ENCODE peak calls at places on chromosomes 16 and 17, in ten cellular contexts. One of them, this sample, is unnamed.
A peak's percentile ranks its signal among the peaks of the same experiment; 100 is the strongest.

GRCh38 chr16:30619643-30620042 is 9.5 kb upstream of the ZNF689 start:
- DNase-seq in right cardiac atrium: no peak
- DNase-seq in foreskin fibroblast: no peak
- DNase-seq in SK-N-SH: no peak
- DNase-seq in kidney: no peak
- DNase-seq in lower leg skin: no peak
- DNase-seq in sigmoid colon: no peak
- DNase-seq in small intestine: no peak
- DNase-seq in epithelial cell of esophagus: peak; percentile 10
- DNase-seq in adrenal gland: no peak
- DNase-seq in this sample: peak; percentile 28

GRCh38 chr16:78311831-78312230 is 212.4 kb downstream of the WWOX start:
- DNase-seq in right cardiac atrium: no peak
- DNase-seq in foreskin fibroblast: no peak
- DNase-seq in SK-N-SH: no peak
- DNase-seq in kidney: no peak
- DNase-seq in lower leg skin: no peak
- DNase-seq in sigmoid colon: no peak
- DNase-seq in small intestine: no peak
- DNase-seq in epithelial cell of esophagus: no peak
- DNase-seq in adrenal gland: no peak
- DNase-seq in this sample: no peak

GRCh38 chr17:49952209-49952911 is 16.6 kb upstream of the DLX4 start:
- DNase-seq in right cardiac atrium: peak; percentile 92
- DNase-seq in foreskin fibroblast: peak; percentile 25
- DNase-seq in SK-N-SH: peak; percentile 87
- DNase-seq in kidney: peak; percentile 87
- DNase-seq in lower leg skin: peak; percentile 83
- DNase-seq in sigmoid colon: peak; percentile 77
- DNase-seq in small intestine: peak; percentile 74
- DNase-seq in epithelial cell of esophagus: peak; percentile 88
- DNase-seq in adrenal gland: peak; percentile 79
- DNase-seq in this sample: peak; percentile 88

GRCh38 chr17:57459286-57459915 is 203.1 kb downstream of the MSI2 start:
- DNase-seq in right cardiac atrium: no peak
- DNase-seq in foreskin fibroblast: no peak
- DNase-seq in SK-N-SH: no peak
- DNase-seq in kidney: no peak
- DNase-seq in lower leg skin: no peak
- DNase-seq in sigmoid colon: no peak
- DNase-seq in small intestine: no peak
- DNase-seq in epithelial cell of esophagus: peak; percentile 67
- DNase-seq in adrenal gland: no peak
- DNase-seq in this sample: no peak

GRCh38 chr17:21039839-21040575 is 2.8 kb downstream of the USP22 start:
- DNase-seq in right cardiac atrium: peak; percentile 82
- DNase-seq in foreskin fibroblast: no peak
- DNase-seq in SK-N-SH: peak; percentile 48
- DNase-seq in kidney: no peak
- DNase-seq in lower leg skin: no peak
- DNase-seq in sigmoid colon: peak; percentile 71
- DNase-seq in small intestine: peak; percentile 34
- DNase-seq in epithelial cell of esophagus: peak; percentile 76
- DNase-seq in adrenal gland: no peak
- DNase-seq in this sample: peak; percentile 62

GRCh38 chr17:74760404-74761105 is 12.1 kb downstream of the NHERF1 start:
- DNase-seq in right cardiac atrium: peak; percentile 63
- DNase-seq in foreskin fibroblast: no peak
- DNase-seq in SK-N-SH: peak; percentile 98
- DNase-seq in kidney: no peak
- DNase-seq in lower leg skin: no peak
- DNase-seq in sigmoid colon: no peak
- DNase-seq in small intestine: no peak
- DNase-seq in epithelial cell of esophagus: peak; percentile 86
- DNase-seq in adrenal gland: peak; percentile 80
- DNase-seq in this sample: no peak

GRCh38 chr17:44970136-44970737 is 2.1 kb upstream of the C1QL1 start:
- DNase-seq in right cardiac atrium: peak; percentile 75
- DNase-seq in foreskin fibroblast: no peak
- DNase-seq in SK-N-SH: peak; percentile 77
- DNase-seq in kidney: no peak
- DNase-seq in lower leg skin: no peak
- DNase-seq in sigmoid colon: peak; percentile 89
- DNase-seq in small intestine: no peak
- DNase-seq in epithelial cell of esophagus: no peak
- DNase-seq in adrenal gland: no peak
- DNase-seq in this sample: peak; percentile 46

GRCh38 chr17:57751971-57752905 is 7.1 kb upstream of the CCDC182 start:
- DNase-seq in right cardiac atrium: no peak
- DNase-seq in foreskin fibroblast: no peak
- DNase-seq in SK-N-SH: peak; percentile 63
- DNase-seq in kidney: no peak
- DNase-seq in lower leg skin: no peak
- DNase-seq in sigmoid colon: no peak
- DNase-seq in small intestine: peak; percentile 95
- DNase-seq in epithelial cell of esophagus: no peak
- DNase-seq in adrenal gland: no peak
- DNase-seq in this sample: no peak

GRCh38 chr17:19534562-19535149 is 1.0 kb downstream of the SLC47A1 start:
- DNase-seq in right cardiac atrium: no peak
- DNase-seq in foreskin fibroblast: no peak
- DNase-seq in SK-N-SH: no peak
- DNase-seq in kidney: peak; percentile 35
- DNase-seq in lower leg skin: no peak
- DNase-seq in sigmoid colon: no peak
- DNase-seq in small intestine: no peak
- DNase-seq in epithelial cell of esophagus: no peak
- DNase-seq in adrenal gland: no peak
- DNase-seq in this sample: no peak

GRCh38 chr16:23249830-23250229 is 52.3 kb upstream of the SCNN1B start:
- DNase-seq in right cardiac atrium: no peak
- DNase-seq in foreskin fibroblast: no peak
- DNase-seq in SK-N-SH: no peak
- DNase-seq in kidney: no peak
- DNase-seq in lower leg skin: no peak
- DNase-seq in sigmoid colon: no peak
- DNase-seq in small intestine: no peak
- DNase-seq in epithelial cell of esophagus: no peak
- DNase-seq in adrenal gland: no peak
- DNase-seq in this sample: no peak

GRCh38 chr17:2931426-2931825 is 132.0 kb downstream of the OR1D5 start:
- DNase-seq in right cardiac atrium: no peak
- DNase-seq in foreskin fibroblast: no peak
- DNase-seq in SK-N-SH: no peak
- DNase-seq in kidney: no peak
- DNase-seq in lower leg skin: no peak
- DNase-seq in sigmoid colon: no peak
- DNase-seq in small intestine: peak; percentile 17
- DNase-seq in epithelial cell of esophagus: no peak
- DNase-seq in adrenal gland: no peak
- DNase-seq in this sample: peak; percentile 33
- H3K4me3 ChIP-seq in right cardiac atrium: no peak overlapping the region
- H3K4me3 ChIP-seq in foreskin fibroblast: no peak overlapping the region
- H3K4me3 ChIP-seq in SK-N-SH: no peak overlapping the region
- H3K4me3 ChIP-seq in kidney: no peak overlapping the region
- H3K4me3 ChIP-seq in lower leg skin: no peak overlapping the region
- H3K4me3 ChIP-seq in sigmoid colon: no peak overlapping the region
- H3K4me3 ChIP-seq in small intestine: no peak overlapping the region
- H3K4me3 ChIP-seq in epithelial cell of esophagus: no peak overlapping the region
- H3K4me3 ChIP-seq in adrenal gland: no peak overlapping the region
- H3K4me3 ChIP-seq in this sample: no peak overlapping the region

GRCh38 chr16:88633684-88634140 is 4.7 kb upstream of the IL17C start:
- DNase-seq in right cardiac atrium: no peak
- DNase-seq in foreskin fibroblast: no peak
- DNase-seq in SK-N-SH: peak; percentile 60
- DNase-seq in kidney: peak; percentile 80
- DNase-seq in lower leg skin: no peak
- DNase-seq in sigmoid colon: no peak
- DNase-seq in small intestine: peak; percentile 58
- DNase-seq in epithelial cell of esophagus: peak; percentile 57
- DNase-seq in adrenal gland: no peak
- DNase-seq in this sample: peak; percentile 69
- H3K4me3 ChIP-seq in right cardiac atrium: no peak overlapping the region
- H3K4me3 ChIP-seq in foreskin fibroblast: no peak overlapping the region
- H3K4me3 ChIP-seq in SK-N-SH: no peak overlapping the region
- H3K4me3 ChIP-seq in kidney: no peak overlapping the region
- H3K4me3 ChIP-seq in lower leg skin: no peak overlapping the region
- H3K4me3 ChIP-seq in sigmoid colon: peak overlapping the region; percentile 36
- H3K4me3 ChIP-seq in small intestine: peak overlapping the region; percentile 61
- H3K4me3 ChIP-seq in epithelial cell of esophagus: no peak overlapping the region
- H3K4me3 ChIP-seq in adrenal gland: no peak overlapping the region
- H3K4me3 ChIP-seq in this sample: no peak overlapping the region

GRCh38 chr17:82343560-82343959 is 10.0 kb upstream of the SECTM1 start:
- DNase-seq in right cardiac atrium: peak; percentile 13
- DNase-seq in foreskin fibroblast: no peak
- DNase-seq in SK-N-SH: no peak
- DNase-seq in kidney: no peak
- DNase-seq in lower leg skin: no peak
- DNase-seq in sigmoid colon: no peak
- DNase-seq in small intestine: no peak
- DNase-seq in epithelial cell of esophagus: no peak
- DNase-seq in adrenal gland: no peak
- DNase-seq in this sample: no peak

GRCh38 chr17:82334622-82335394 is 1.2 kb upstream of the SECTM1 start:
- DNase-seq in right cardiac atrium: peak; percentile 55
- DNase-seq in foreskin fibroblast: no peak
- DNase-seq in SK-N-SH: no peak
- DNase-seq in kidney: peak; percentile 80
- DNase-seq in lower leg skin: no peak
- DNase-seq in sigmoid colon: no peak
- DNase-seq in small intestine: peak; percentile 64
- DNase-seq in epithelial cell of esophagus: peak; percentile 19
- DNase-seq in adrenal gland: no peak
- DNase-seq in this sample: no peak

GRCh38 chr17:82339634-82340580 is 6.3 kb upstream of the SECTM1 start:
- DNase-seq in right cardiac atrium: peak; percentile 65
- DNase-seq in foreskin fibroblast: no peak
- DNase-seq in SK-N-SH: no peak
- DNase-seq in kidney: no peak
- DNase-seq in lower leg skin: no peak
- DNase-seq in sigmoid colon: no peak
- DNase-seq in small intestine: no peak
- DNase-seq in epithelial cell of esophagus: no peak
- DNase-seq in adrenal gland: no peak
- DNase-seq in this sample: no peak

GRCh38 chr17:82342361-82343079 is 9.0 kb upstream of the SECTM1 start:
- DNase-seq in right cardiac atrium: peak; percentile 10
- DNase-seq in foreskin fibroblast: no peak
- DNase-seq in SK-N-SH: no peak
- DNase-seq in kidney: no peak
- DNase-seq in lower leg skin: no peak
- DNase-seq in sigmoid colon: no peak
- DNase-seq in small intestine: no peak
- DNase-seq in epithelial cell of esophagus: no peak
- DNase-seq in adrenal gland: no peak
- DNase-seq in this sample: no peak

GRCh38 chr17:82338858-82339633 is 5.5 kb upstream of the SECTM1 start:
- DNase-seq in right cardiac atrium: peak; percentile 66
- DNase-seq in foreskin fibroblast: peak; percentile 63
- DNase-seq in SK-N-SH: no peak
- DNase-seq in kidney: peak; percentile 84
- DNase-seq in lower leg skin: no peak
- DNase-seq in sigmoid colon: peak; percentile 85
- DNase-seq in small intestine: peak; percentile 84
- DNase-seq in epithelial cell of esophagus: peak; percentile 88
- DNase-seq in adrenal gland: peak; percentile 53
- DNase-seq in this sample: peak; percentile 77
- H3K4me3 ChIP-seq in right cardiac atrium: peak overlapping the region; percentile 35
- H3K4me3 ChIP-seq in foreskin fibroblast: peak overlapping the region; percentile 25
- H3K4me3 ChIP-seq in SK-N-SH: peak overlapping the region; percentile 29
- H3K4me3 ChIP-seq in kidney: peak overlapping the region; percentile 54
- H3K4me3 ChIP-seq in lower leg skin: no peak overlapping the region
- H3K4me3 ChIP-seq in sigmoid colon: peak overlapping the region; percentile 47
- H3K4me3 ChIP-seq in small intestine: peak overlapping the region; percentile 32
- H3K4me3 ChIP-seq in epithelial cell of esophagus: peak overlapping the region; percentile 34
- H3K4me3 ChIP-seq in adrenal gland: no peak overlapping the region
- H3K4me3 ChIP-seq in this sample: no peak overlapping the region

GRCh38 chr16:85288869-85289660 is 176.8 kb upstream of the CIBAR2 start:
- DNase-seq in right cardiac atrium: no peak
- DNase-seq in foreskin fibroblast: no peak
- DNase-seq in SK-N-SH: no peak
- DNase-seq in kidney: no peak
- DNase-seq in lower leg skin: no peak
- DNase-seq in sigmoid colon: no peak
- DNase-seq in small intestine: peak; percentile 38
- DNase-seq in epithelial cell of esophagus: no peak
- DNase-seq in adrenal gland: no peak
- DNase-seq in this sample: no peak

GRCh38 chr16:85286066-85286712 is 173.9 kb upstream of the CIBAR2 start:
- DNase-seq in right cardiac atrium: peak; percentile 91
- DNase-seq in foreskin fibroblast: peak; percentile 72
- DNase-seq in SK-N-SH: peak; percentile 69
- DNase-seq in kidney: no peak
- DNase-seq in lower leg skin: peak; percentile 85
- DNase-seq in sigmoid colon: peak; percentile 89
- DNase-seq in small intestine: no peak
- DNase-seq in epithelial cell of esophagus: peak; percentile 16
- DNase-seq in adrenal gland: peak; percentile 86
- DNase-seq in this sample: no peak

GRCh38 chr16:85285681-85286065 is 173.4 kb upstream of the CIBAR2 start:
- DNase-seq in right cardiac atrium: no peak
- DNase-seq in foreskin fibroblast: peak; percentile 28
- DNase-seq in SK-N-SH: no peak
- DNase-seq in kidney: no peak
- DNase-seq in lower leg skin: no peak
- DNase-seq in sigmoid colon: no peak
- DNase-seq in small intestine: no peak
- DNase-seq in epithelial cell of esophagus: no peak
- DNase-seq in adrenal gland: no peak
- DNase-seq in this sample: no peak

GRCh38 chr16:85288341-85288868 is 176.1 kb upstream of the CIBAR2 start:
- DNase-seq in right cardiac atrium: no peak
- DNase-seq in foreskin fibroblast: no peak
- DNase-seq in SK-N-SH: no peak
- DNase-seq in kidney: no peak
- DNase-seq in lower leg skin: no peak
- DNase-seq in sigmoid colon: no peak
- DNase-seq in small intestine: no peak
- DNase-seq in epithelial cell of esophagus: no peak
- DNase-seq in adrenal gland: no peak
- DNase-seq in this sample: no peak

DNA sequence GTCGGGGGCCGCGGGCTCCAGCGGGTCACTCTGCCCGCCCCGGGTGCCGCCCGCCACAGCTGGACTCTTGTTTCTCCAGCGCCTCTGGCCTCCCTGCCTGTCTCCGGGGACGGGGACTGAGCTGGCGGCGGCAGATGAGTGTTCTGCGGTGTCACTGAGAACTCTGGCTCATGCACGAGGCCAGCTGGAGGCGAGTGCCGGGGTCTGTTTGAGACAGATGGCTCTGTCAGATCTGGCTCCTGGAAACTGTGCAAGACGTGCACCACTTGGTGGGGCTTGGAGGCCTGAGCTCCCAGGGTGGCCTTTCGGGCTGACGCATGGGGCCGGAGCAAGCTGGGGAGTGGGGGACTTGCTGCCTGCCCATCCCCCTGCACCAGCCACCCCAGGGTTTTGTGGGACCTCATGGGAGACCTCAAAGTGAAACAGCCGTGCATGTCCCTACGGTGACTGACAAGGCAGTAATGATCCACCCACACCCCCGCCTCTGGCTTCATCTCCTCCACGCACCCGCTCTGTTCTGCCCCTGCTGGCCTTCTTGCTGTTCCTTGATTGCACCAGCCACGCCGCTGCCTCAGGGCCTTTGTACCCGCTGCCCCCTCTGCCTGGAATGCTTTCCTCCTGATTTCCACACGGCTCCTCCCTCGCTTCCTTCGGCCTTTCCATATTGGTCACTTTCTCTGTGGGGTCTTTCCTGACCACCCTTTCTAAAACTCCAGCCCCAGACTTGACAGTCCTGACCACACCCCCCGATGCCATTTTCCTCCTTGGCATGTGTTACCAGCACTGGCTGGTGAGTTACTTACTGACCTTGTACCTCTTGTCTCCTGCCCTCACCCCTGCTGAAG is 174.9 kb upstream of the CIBAR2 start:
- DNase-seq in right cardiac atrium: peak; percentile 90
- DNase-seq in foreskin fibroblast: peak; percentile 54
- DNase-seq in SK-N-SH: peak; percentile 93
- DNase-seq in kidney: peak; percentile 93
- DNase-seq in lower leg skin: peak; percentile 48
- DNase-seq in sigmoid colon: peak; percentile 75
- DNase-seq in small intestine: no peak
- DNase-seq in epithelial cell of esophagus: no peak
- DNase-seq in adrenal gland: no peak
- DNase-seq in this sample: no peak
- H3K4me3 ChIP-seq in right cardiac atrium: no peak overlapping the region
- H3K4me3 ChIP-seq in foreskin fibroblast: peak overlapping the region; percentile 24
- H3K4me3 ChIP-seq in SK-N-SH: no peak overlapping the region
- H3K4me3 ChIP-seq in kidney: no peak overlapping the region
- H3K4me3 ChIP-seq in lower leg skin: no peak overlapping the region
- H3K4me3 ChIP-seq in sigmoid colon: no peak overlapping the region
- H3K4me3 ChIP-seq in small intestine: no peak overlapping the region
- H3K4me3 ChIP-seq in epithelial cell of esophagus: no peak overlapping the region
- H3K4me3 ChIP-seq in adrenal gland: no peak overlapping the region
- H3K4me3 ChIP-seq in this sample: no peak overlapping the region